ENCODE peak calls at places on chromosomes 16 and 17, in five cellular contexts. D is SK-N-SH, H is transverse colon, P is MM.1S, U is sigmoid colon. T is an unnamed sample. For H3K4me1, the result is how much of the 10 kb centered on the place peaks cover.

GRCh38 chr17:80212109-80212508 is 8.0 kb downstream of the SGSH start:
- DNase-seq in U (no peak), D (no peak), H (no peak), P (no peak), T (no peak)

GRCh38 chr16:14373406-14373805 is 256.7 kb downstream of the PARN start:
- DNase-seq in H (no peak), D (no peak), P (no peak), U (no peak), T (no peak)

GRCh38 chr16:17026600-17027242 is 444.0 kb downstream of the XYLT1 start:
- DNase-seq in P (peak), H (peak), D (no peak), U (no peak), T (no peak)

GRCh38 chr16:20383106-20384029 is 21.2 kb downstream of the PDILT start:
- DNase-seq in H (peak), P (peak), U (peak), D (peak), T (peak)

GRCh38 chr16:17023606-17024005 is 447.2 kb downstream of the XYLT1 start:
- DNase-seq in D (no peak), P (no peak), H (no peak), U (no peak), T (no peak)

GRCh38 chr17:14356043-14356637 is 55.3 kb downstream of the HS3ST3B1 start:
- DNase-seq in U (no peak), H (no peak), P (no peak), D (no peak), T (no peak)

GRCh38 chr17:79777166-79777843 is 643 bp upstream of the CBX2 start:
- DNase-seq in U (peak), P (no peak), D (no peak), H (peak), T (peak)

GRCh38 chr17:12789075-12789975 is at the start of gene ARHGAP44:
- DNase-seq in U (peak), H (peak), P (no peak), D (peak), T (peak)

GRCh38 chr16:11161439-11161838 is 94.6 kb downstream of the SOCS1 start:
- DNase-seq in U (no peak), P (no peak), D (no peak), H (no peak), T (no peak)

GRCh38 chr17:45948498-45948880 is 50.6 kb upstream of the STH start:
- DNase-seq in D (no peak), H (no peak), P (no peak), U (no peak), T (no peak)

GRCh38 chr17:7383371-7383741 is 2.5 kb downstream of the TNK1 start:
- DNase-seq in U (no peak), D (no peak), P (no peak), H (no peak), T (no peak)

GRCh38 chr17:7379134-7379533 is 1.8 kb upstream of the TNK1 start:
- DNase-seq in U (no peak), H (no peak), P (no peak), D (no peak), T (no peak)

GRCh38 chr17:7380321-7380720 is 568 bp upstream of the TNK1 start:
- DNase-seq in D (peak), H (peak), P (no peak), U (peak), T (peak)

GRCh38 chr17:7382901-7383300 is 2.0 kb downstream of the TNK1 start:
- DNase-seq in D (no peak), U (no peak), P (no peak), H (no peak), T (no peak)

DNA sequence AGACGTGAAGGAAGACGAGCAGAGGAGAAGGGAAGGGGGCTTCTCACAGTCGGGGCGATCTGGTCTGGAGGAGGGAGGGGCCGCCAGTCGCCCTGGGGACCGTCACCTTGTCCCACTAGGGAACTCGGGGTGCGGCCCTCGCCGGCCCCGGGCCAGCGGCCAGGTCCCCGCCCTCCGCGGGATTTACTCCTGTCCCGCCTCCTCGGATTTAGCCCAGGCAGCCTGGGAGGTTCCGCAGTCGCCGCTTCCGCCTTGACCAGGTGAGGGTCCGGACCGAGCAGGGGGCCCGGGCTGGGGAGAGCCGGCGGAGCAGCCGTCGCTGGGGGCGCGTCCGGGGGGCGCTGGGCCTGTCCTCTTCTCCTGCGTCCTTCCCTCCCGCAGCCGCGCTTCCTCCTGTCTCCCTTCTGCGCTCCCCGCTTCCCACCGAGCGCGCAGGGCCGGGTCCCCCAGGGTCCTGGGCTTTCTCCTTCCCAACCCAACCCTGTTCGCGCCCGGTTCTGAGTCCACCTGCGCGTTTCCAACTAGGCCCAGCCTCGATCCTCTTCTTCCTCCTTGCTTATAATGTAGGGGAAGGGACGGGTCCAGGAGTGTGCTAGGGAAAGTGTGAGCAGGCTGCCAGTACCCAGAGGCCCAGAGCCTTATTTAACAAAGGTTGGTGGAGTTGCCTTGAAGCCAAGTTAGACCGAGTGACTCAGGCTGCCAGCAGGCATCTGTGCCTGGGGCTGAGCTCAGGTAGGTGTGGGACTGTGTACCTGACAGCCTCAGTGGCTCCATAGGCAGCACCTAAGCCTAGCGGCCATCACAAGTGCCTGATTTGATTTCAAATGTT is at the start of gene TNK1:
- DNase-seq in D (peak), H (peak), U (peak), P (no peak), T (peak)
- TF ChIP-seq CTCF in D (no peak), H (no peak), U (no peak), P (no peak), T (no peak)

DNA sequence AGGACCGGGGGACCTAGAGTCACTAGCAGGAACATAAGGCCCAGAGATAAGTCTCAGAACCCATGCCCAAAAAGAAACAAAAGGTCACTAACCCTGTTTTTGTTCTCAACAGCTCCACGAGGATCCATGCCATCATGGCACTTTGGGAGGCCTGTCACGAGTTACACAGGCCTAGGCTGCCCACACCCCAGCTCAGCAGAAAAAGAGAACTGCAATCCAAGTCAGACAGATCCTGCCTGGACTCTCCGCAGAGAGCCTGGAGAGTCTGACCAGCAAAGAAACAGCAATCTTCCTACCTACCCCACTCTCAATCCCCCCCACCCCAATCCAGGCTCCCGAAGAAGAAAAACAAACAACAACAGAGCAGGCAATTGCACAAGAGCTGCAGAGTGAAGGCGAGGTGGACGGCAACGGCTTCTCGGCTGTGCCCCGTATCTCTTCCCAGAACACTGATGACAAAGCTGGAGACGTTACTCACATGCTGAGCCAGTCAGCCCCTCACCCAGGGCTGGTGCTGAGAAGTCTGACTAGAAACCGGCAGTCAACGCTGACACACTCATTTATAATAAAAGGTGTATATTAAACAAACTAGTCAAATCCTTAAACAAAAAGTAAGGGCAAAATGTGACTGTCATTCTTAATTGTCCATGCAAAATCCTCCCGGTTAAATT is 89.4 kb downstream of the SMG6 start:
- DNase-seq in U (peak), P (no peak), D (no peak), H (peak), T (no peak)
- H3K4me1 ChIP-seq in U (under half), P (under half), D (under half), H (under half), T (under half)

GRCh38 chr17:64447526-64447925 is 1.4 kb upstream of the MILR1 start:
- DNase-seq in U (no peak), P (no peak), H (no peak), D (no peak), T (no peak)

GRCh38 chr17:64443086-64443760 is 5.7 kb upstream of the MILR1 start:
- DNase-seq in P (no peak), D (no peak), U (no peak), H (no peak), T (no peak)

GRCh38 chr17:64442550-64442971 is 6.4 kb upstream of the MILR1 start:
- DNase-seq in P (no peak), H (no peak), D (no peak), U (no peak), T (no peak)

GRCh38 chr17:64437944-64438525 is 10.9 kb upstream of the MILR1 start:
- DNase-seq in H (no peak), U (no peak), P (no peak), D (no peak), T (no peak)

DNA sequence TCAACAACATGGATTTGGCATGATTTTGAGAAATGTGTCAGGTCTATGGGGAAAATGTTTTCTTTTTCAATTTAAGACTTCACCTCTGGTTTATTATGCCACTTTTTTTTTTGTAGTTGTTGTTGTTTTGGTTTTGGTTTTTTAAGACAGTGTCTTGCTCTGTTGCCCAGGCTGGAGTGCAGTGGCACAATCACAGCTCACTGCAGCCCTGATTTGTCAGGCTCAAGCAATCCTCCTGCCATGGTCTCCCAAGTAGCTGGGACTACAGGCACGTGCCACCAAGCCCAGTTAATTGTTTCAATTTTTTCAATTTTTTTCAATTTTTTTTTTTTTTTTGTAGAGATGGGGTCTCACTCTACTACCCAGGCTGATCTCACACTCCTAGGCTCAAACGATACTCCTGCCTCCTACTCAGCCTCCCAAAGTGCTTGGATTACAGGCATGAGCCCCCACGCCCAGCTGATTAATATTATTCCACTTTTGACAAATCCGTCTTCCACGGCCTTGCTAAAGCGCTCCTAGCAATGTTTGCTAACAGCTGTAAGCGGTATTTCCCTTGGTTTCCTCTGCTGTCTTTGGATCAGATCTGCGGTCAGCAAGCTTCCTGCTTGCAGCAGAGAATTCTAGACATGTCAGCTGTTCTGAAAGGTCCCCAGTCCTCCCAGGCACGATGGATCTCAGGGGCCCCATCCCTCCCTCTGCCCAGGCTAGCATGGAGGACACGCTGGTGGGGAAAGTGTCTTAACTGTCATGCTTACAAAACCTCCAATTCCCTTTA is 7.0 kb upstream of the MILR1 start:
- DNase-seq in H (peak), U (peak), D (no peak), P (peak), T (no peak)
- H3K27ac ChIP-seq in H (peak), U (no peak), D (no peak), P (peak), T (no peak)

GRCh38 chr17:2366747-2367494 is 29.6 kb downstream of the SGSM2 start:
- DNase-seq in U (no peak), P (no peak), D (no peak), H (no peak), T (no peak)
- TF ChIP-seq CTCF in U (no peak), P (no peak), D (no peak), H (no peak), T (no peak)

DNA sequence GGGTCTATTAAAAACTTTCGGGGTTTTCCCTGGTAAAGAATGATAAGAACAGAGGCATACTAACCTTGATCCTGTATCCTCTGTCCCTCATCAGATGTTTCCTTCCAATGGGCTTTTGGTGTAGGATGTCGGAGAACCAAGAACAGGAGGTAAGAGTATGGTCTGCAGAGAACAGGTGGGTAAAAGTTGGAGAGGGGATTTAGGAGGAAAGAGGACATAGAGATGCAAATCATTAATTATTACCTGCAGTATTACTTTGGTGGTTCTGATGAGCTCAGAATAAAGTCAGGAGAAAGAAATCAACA is 4.3 kb downstream of the SNX11 start:
- DNase-seq in P (no peak), H (no peak), D (no peak), U (no peak), T (no peak)
- H3K4me1 ChIP-seq in P (under half), H (under half), D (under half), U (under half), T (under half)

DNA sequence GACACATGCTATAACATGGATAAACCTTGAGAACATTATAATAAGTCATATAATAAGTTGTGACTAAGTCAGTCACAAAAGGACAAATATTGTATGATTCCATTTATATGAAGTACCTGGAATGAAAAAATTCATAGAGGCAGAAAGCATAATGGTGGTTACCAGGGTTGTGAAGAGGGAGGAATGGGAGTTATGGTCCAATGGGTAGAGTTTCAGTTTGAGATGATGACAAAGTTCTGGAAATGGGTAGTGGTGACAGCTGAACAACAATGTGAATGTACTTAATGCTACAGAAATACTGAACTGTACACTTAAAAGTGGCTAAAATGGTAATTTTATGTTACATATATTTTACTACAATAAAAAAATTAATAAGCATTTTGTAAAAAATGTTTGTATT is 49.7 kb downstream of the MYO1D start:
- DNase-seq in P (no peak), D (no peak), H (no peak), U (no peak), T (no peak)
- H3K27ac ChIP-seq in P (peak), D (peak), H (peak), U (no peak), T (peak)

GRCh38 chr17:752002-752619 is at the start of gene GEMIN4:
- DNase-seq in H (peak), D (peak), P (peak), U (peak), T (peak)

GRCh38 chr17:751269-752001 is 629 bp downstream of the GEMIN4 start:
- DNase-seq in U (peak), H (peak), D (peak), P (peak), T (peak)

GRCh38 chr17:750431-751037 is 1.5 kb downstream of the GEMIN4 start:
- DNase-seq in U (no peak), H (no peak), P (no peak), D (no peak), T (no peak)

GRCh38 chr17:753407-753806 is 1.3 kb upstream of the GEMIN4 start:
- DNase-seq in P (no peak), H (no peak), U (no peak), D (no peak), T (no peak)

DNA sequence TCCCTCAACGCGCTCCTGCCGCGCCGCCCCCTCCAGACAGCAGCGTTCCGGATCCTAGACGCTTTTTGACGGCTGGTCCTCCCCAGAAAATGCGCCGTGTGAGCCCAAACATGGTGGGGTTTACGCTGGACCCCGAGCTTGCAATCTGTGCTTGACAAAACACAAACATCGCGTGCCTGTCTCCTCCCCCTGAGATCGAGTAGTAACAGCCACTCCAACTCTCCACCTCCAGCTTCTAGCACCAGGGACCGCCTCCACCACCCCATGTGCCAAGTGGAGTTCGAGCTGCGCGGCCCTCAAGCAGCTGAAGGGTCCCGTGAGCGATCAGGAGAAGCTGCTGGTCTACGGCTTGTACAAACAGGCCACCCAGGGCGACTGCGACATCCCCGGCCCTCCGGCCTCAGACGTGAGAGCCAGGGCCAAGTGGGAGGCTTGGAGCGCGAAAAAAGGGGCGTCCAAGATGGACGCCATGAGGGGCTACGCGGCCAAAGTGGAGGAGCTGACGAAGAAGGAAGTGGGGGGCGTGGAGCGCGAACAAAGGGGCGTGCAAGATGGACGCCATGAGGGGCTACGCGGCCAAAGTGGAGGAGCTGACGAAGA is 656 bp upstream of the GEMIN4 start:
- DNase-seq in H (peak), D (peak), U (peak), P (no peak), T (peak)
- TF ChIP-seq CTCF in H (no peak), D (no peak), U (no peak), P (no peak), T (no peak)

DNA sequence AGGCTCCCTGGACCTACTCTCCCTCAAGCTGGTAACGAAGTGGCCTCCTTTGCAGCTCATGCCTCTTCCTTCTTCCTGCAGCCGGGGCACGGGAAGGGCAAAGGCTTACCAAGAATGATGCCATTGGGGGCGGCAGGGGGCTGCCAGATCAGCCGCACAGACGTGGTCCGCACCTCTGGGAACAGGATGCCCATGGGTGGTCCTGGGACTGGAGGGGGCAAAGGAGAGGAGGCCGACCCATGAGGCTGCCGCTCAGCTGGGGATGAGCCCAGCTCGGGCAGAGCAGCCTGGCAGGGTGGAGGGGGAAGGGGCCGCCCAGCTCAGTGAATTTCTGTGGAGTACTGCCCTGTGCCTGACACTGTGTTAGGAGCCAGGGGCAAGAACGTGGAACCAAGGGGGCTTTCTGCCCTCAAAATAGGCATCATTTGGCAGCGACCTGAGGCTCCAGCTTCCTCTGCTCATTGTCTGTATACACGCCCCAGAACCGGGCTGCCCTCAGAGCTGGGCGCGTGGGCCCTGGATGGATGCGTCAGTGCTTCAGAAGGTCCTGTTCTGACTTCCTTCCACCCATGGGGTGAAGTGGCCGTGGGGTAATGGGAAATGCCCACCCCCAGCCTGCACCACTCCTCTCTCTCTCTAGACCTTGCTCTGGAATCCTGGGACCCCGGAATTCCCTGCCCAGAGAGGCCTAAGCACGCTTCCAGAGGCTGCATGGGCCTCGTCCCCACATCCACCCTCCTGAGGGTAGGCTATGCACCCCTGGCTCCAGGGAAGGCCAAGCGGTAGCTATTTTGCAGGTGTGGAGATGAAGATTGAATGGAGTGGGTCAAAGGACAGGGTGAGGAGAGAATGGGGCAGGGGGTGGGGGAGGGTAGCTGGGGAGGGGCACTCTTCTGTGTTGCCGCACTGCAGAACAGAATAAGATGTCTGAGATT is 79.8 kb upstream of the CDC42EP4 start:
- DNase-seq in P (no peak), U (no peak), H (no peak), D (no peak), T (no peak)
- H3K4me1 ChIP-seq in P (under half), U (under half), H (under half), D (under half), T (under half)

GRCh38 chr16:46690281-46691178 is 1.1 kb downstream of the ORC6 start:
- DNase-seq in P (peak), D (no peak), U (no peak), H (peak), T (no peak)
- H3K27ac ChIP-seq in P (peak), D (peak), U (no peak), H (peak), T (no peak)

T was measured in thyroid gland.